ENCODE peak calls at places on chromosome 12, in eight cellular contexts. P, T, X, R, B, Z, U and D are unnamed samples.

GRCh38 chr12:111655356-111655755 is 30.4 kb downstream of the BRAP start:
- DNase-seq in P (no peak), T (no peak), X (no peak), R (no peak), B (no peak), Z (no peak), U (no peak), D (no peak)

GRCh38 chr12:57046947-57047890 is 2.7 kb downstream of the MYO1A start:
- DNase-seq in P (no peak), T (no peak), X (no peak), R (no peak), B (no peak), Z (no peak), U (no peak), D (no peak)

GRCh38 chr12:14691560-14691959 is 4.8 kb downstream of the GUCY2C start:
- DNase-seq in P (no peak), T (no peak), X (peak; percentile 49), R (no peak), B (no peak), Z (peak; percentile 3), U (no peak), D (no peak)

GRCh38 chr12:111413442-111414086 is 7.8 kb downstream of the SH2B3 start:
- DNase-seq in P (no peak), T (peak; percentile 38), X (peak; percentile 56), R (peak; percentile 62), B (peak; percentile 77), Z (peak; percentile 92), U (peak; percentile 76), D (peak; percentile 57)

GRCh38 chr12:104720346-104721064 is 237.6 kb downstream of the SLC41A2 start:
- DNase-seq in P (no peak), T (no peak), X (peak; percentile 58), R (peak; percentile 52), B (peak; percentile 47), Z (peak; percentile 56), U (peak; percentile 33), D (no peak)

GRCh38 chr12:109714141-109714912 is 702 bp downstream of the FAM222A start:
- DNase-seq in P (peak; percentile 87), T (no peak), X (peak; percentile 69), R (no peak), B (peak; percentile 20), Z (no peak), U (peak; percentile 42), D (peak; percentile 14)

GRCh38 chr12:90712671-90713070 is 242.3 kb downstream of the CCER1 start:
- DNase-seq in P (no peak), T (peak; percentile 5), X (no peak), R (no peak), B (no peak), Z (no peak), U (no peak), D (no peak)

GRCh38 chr12:48165089-48166031 is 8.0 kb upstream of the ASB8 start:
- DNase-seq in P (peak; percentile 79), T (peak; percentile 60), X (no peak), R (no peak), B (peak; percentile 68), Z (peak; percentile 70), U (peak; percentile 74), D (peak; percentile 81)

GRCh38 chr12:57096099-57096572 is 7.2 kb downstream of the NAB2 start:
- DNase-seq in P (peak; percentile 47), T (peak; percentile 99), X (no peak), R (no peak), B (no peak), Z (peak; percentile 25), U (no peak), D (no peak)

GRCh38 chr12:96220902-96221301 is 26.7 kb downstream of the ELK3 start:
- DNase-seq in P (no peak), T (peak; percentile 85), X (no peak), R (peak; percentile 42), B (peak; percentile 67), Z (peak; percentile 87), U (peak; percentile 73), D (no peak)

GRCh38 chr12:70576341-70577282 is 60.6 kb downstream of the PTPRB start:
- DNase-seq in P (peak; percentile 82), T (peak; percentile 72), X (no peak), R (peak; percentile 41), B (peak; percentile 85), Z (peak; percentile 80), U (peak; percentile 90), D (peak; percentile 91)

GRCh38 chr12:20696181-20696580 is 1.0 kb downstream of the SLCO1C1 start:
- DNase-seq in P (no peak), T (no peak), X (no peak), R (no peak), B (no peak), Z (peak; percentile 7), U (peak; percentile 13), D (no peak)

GRCh38 chr12:93943766-93944165 is 204.6 kb upstream of the PLXNC1 start:
- DNase-seq in P (no peak), T (peak; percentile 52), X (no peak), R (no peak), B (peak; percentile 37), Z (peak; percentile 72), U (peak; percentile 66), D (peak; percentile 69)

GRCh38 chr12:56590237-56590830 is 39.8 kb downstream of the BAZ2A start:
- DNase-seq in P (peak; percentile 34), T (no peak), X (no peak), R (peak; percentile 23), B (peak; percentile 17), Z (peak; percentile 24), U (peak; percentile 37), D (no peak)

GRCh38 chr12:1939745-1940607 is 21.5 kb upstream of the CACNA2D4 start:
- DNase-seq in P (peak; percentile 88), T (peak; percentile 63), X (peak; percentile 91), R (peak; percentile 75), B (peak; percentile 78), Z (peak; percentile 76), U (peak; percentile 85), D (peak; percentile 86)

GRCh38 chr12:55974308-55974724 is 438 bp downstream of the RAB5B start:
- DNase-seq in P (peak; percentile 79), T (peak; percentile 43), X (peak; percentile 66), R (peak; percentile 32), B (peak; percentile 45), Z (peak; percentile 49), U (peak; percentile 59), D (no peak)

DNA sequence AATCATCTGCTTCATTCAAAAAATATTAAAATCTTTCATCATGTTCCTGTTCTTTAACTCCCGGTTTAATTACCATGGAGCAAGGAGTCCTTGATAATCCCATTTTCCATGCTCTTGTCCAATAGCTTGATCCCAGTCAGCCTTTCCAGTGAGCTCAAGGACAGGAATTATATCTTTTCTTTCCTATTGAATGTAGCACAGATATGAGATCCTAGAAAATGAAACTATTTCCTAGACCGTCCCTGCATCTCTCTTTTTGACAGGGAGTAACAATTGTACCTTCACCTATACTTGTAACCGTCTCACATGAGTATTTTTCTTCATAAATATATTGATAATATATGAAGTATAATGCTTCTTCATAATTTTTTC is 35.6 kb downstream of the PIK3C2G start:
- DNase-seq in P (no peak), T (no peak), X (no peak), R (no peak), B (no peak), Z (peak; percentile 11), U (peak; percentile 13), D (peak; percentile 19)
- H3K4me3 ChIP-seq in P (no peak overlapping the region), T (no peak overlapping the region), X (no peak overlapping the region), R (no peak overlapping the region), B (no peak overlapping the region), Z (peak overlapping the region; percentile 24), U (peak overlapping the region; percentile 36), D (peak overlapping the region; percentile 56)

DNA sequence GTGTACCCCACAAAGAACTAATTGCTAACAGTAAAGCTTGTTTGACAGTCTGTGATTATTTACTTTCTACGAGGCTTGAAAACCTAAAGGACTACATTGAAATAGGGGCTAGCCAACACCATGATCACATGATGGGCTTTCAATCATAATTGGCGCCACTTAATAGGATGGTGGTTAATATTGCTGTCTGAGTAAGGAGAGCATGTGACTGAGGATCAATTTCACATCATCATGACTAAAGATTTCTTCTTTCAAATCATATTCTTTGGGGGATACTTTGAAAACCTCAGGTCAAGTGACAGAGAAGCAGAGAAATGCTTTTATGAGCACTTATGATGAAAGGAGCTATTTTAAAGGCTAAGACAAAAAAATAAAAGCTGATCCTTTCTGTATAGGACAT is 42.9 kb upstream of the KRAS start:
- DNase-seq in P (no peak), T (no peak), X (no peak), R (no peak), B (no peak), Z (no peak), U (no peak), D (no peak)
- H3K4me3 ChIP-seq in P (no peak overlapping the region), T (no peak overlapping the region), X (no peak overlapping the region), R (no peak overlapping the region), B (no peak overlapping the region), Z (no peak overlapping the region), U (no peak overlapping the region), D (no peak overlapping the region)

GRCh38 chr12:45232771-45233372 is 17.0 kb downstream of the ANO6 start:
- DNase-seq in P (peak; percentile 83), T (peak; percentile 99), X (no peak), R (peak; percentile 98), B (peak; percentile 98), Z (peak; percentile 98), U (peak; percentile 98), D (peak; percentile 96)

GRCh38 chr12:45232146-45232731 is 16.3 kb downstream of the ANO6 start:
- DNase-seq in P (no peak), T (no peak), X (no peak), R (no peak), B (peak; percentile 25), Z (no peak), U (peak; percentile 6), D (no peak)

GRCh38 chr12:45235087-45236025 is 19.5 kb downstream of the ANO6 start:
- DNase-seq in P (peak; percentile 19), T (peak; percentile 91), X (no peak), R (peak; percentile 37), B (peak; percentile 69), Z (peak; percentile 74), U (peak; percentile 75), D (peak; percentile 73)

GRCh38 chr12:45231515-45232145 is 15.7 kb downstream of the ANO6 start:
- DNase-seq in P (no peak), T (peak; percentile 73), X (no peak), R (peak; percentile 27), B (peak; percentile 85), Z (peak; percentile 89), U (peak; percentile 79), D (peak; percentile 87)

DNA sequence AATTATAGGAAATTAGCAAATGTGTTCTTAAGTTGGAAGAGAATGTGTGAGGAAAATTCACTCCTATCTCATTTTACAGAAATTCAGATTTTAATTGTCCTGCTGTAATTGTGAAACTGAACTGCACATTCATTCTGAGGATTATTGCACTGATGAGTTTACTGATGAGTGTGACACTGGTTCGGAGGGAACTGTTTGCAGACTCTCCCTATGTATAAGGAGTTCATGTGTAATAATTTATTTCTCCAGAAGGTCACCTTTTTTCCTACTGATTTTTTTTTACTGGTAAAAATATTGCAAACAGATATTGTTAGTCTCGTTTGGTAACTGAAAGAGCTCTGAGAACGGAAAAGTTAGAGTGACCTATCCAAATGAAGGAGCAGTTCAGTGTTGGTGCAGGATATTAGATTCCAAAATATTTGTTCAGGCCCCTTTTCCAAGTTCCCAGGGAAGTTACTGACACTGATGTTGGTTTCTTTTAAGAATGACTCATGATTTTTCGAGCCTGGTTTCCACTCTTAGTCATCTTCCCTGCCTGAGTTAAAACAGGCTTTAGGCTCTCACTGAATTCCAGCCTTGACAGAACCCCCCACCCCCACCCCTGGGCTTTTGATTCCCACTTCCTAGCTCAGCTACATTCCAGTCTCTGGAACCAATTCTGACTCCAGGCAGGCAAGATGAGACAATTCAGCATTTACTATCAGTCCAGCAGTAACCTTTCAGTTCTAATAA is 18.4 kb downstream of the ANO6 start:
- DNase-seq in P (peak; percentile 83), T (peak; percentile 98), X (no peak), R (peak; percentile 94), B (peak; percentile 98), Z (peak; percentile 98), U (peak; percentile 97), D (peak; percentile 98)
- H3K4me3 ChIP-seq in P (no peak overlapping the region), T (no peak overlapping the region), X (no peak overlapping the region), R (no peak overlapping the region), B (no peak overlapping the region), Z (peak overlapping the region; percentile 8), U (peak overlapping the region; percentile 12), D (no peak overlapping the region)

GRCh38 chr12:80192087-80192486 is 92.8 kb downstream of the OTOGL start:
- DNase-seq in P (no peak), T (no peak), X (no peak), R (no peak), B (no peak), Z (no peak), U (no peak), D (no peak)
- H3K4me3 ChIP-seq in P (no peak overlapping the region), T (no peak overlapping the region), X (no peak overlapping the region), R (no peak overlapping the region), B (no peak overlapping the region), Z (no peak overlapping the region), U (no peak overlapping the region), D (no peak overlapping the region)